ENCODE peak calls at places on chromosomes 5 and 9, in seven cellular contexts. B, O, Q, N, X, J and H are unnamed samples.

GRCh38 chr5:41820150-41820549 is 50.1 kb downstream of the OXCT1 start:
- DNase-seq in B (no peak), O (no peak), J (no peak), X (no peak), Q (no peak), N (no peak), H (no peak)

GRCh38 chr5:61303348-61303747 is 28.7 kb upstream of the ZSWIM6 start:
- DNase-seq in N (peak), O (no peak), X (no peak), Q (no peak), B (peak), J (no peak), H (no peak)

GRCh38 chr9:68843239-68843638 is 138.2 kb downstream of the PIP5K1B start:
- DNase-seq in Q (no peak), X (no peak), B (no peak), O (no peak), N (no peak), J (no peak), H (no peak)

GRCh38 chr5:4862500-4862899 is 277.6 kb upstream of the ADAMTS16 start:
- DNase-seq in B (peak), O (peak), X (peak), J (no peak), Q (no peak), N (peak), H (no peak)

GRCh38 chr5:131635755-131636479 is 888 bp upstream of the RAPGEF6 start:
- DNase-seq in Q (no peak), N (no peak), O (no peak), J (no peak), B (peak), X (peak), H (no peak)

GRCh38 chr9:131394464-131395026 is 659 bp downstream of the PRRC2B start:
- DNase-seq in J (peak), X (no peak), B (peak), O (no peak), N (peak), Q (peak), H (peak)

GRCh38 chr9:120916573-120916972 is 10.0 kb downstream of the TRAF1 start:
- DNase-seq in X (no peak), N (peak), B (no peak), O (no peak), J (no peak), Q (no peak), H (no peak)

GRCh38 chr9:15018238-15018637 is 108.0 kb upstream of the FREM1 start:
- DNase-seq in Q (no peak), O (no peak), X (no peak), B (no peak), N (no peak), J (no peak), H (no peak)

GRCh38 chr9:38689678-38690077 is 30.3 kb downstream of the FAM240B start:
- DNase-seq in Q (no peak), O (no peak), J (no peak), X (no peak), N (peak), B (no peak), H (no peak)

GRCh38 chr5:68898961-68899471 is 194.8 kb upstream of the SLC30A5 start:
- DNase-seq in B (no peak), Q (no peak), J (no peak), N (peak), X (no peak), O (peak), H (no peak)

GRCh38 chr9:23322392-23322791 is 503.6 kb downstream of the ELAVL2 start:
- DNase-seq in B (peak), N (peak), O (no peak), J (no peak), Q (no peak), X (no peak), H (no peak)

GRCh38 chr9:121599186-121599871 is 52.1 kb upstream of the DAB2IP start:
- DNase-seq in B (no peak), Q (peak), X (no peak), N (no peak), O (no peak), J (no peak), H (peak)

GRCh38 chr5:79190235-79190529 is 45.7 kb upstream of the JMY start:
- DNase-seq in Q (no peak), B (no peak), O (no peak), J (no peak), X (no peak), N (no peak), H (no peak)

GRCh38 chr5:10301842-10302610 is 5.7 kb downstream of the CMBL start:
- DNase-seq in X (no peak), B (peak), Q (peak), O (no peak), J (no peak), N (no peak), H (peak)

GRCh38 chr5:139108056-139108811 is 89.9 kb downstream of the SIL1 start:
- DNase-seq in O (peak), B (no peak), X (no peak), N (peak), J (no peak), Q (no peak), H (no peak)

GRCh38 chr5:72160959-72161358 is 53.7 kb downstream of the MAP1B start:
- DNase-seq in X (no peak), J (no peak), O (no peak), N (peak), B (no peak), Q (no peak), H (no peak)

GRCh38 chr5:31122998-31123950 is 70.2 kb upstream of the CDH6 start:
- DNase-seq in O (no peak), B (no peak), X (no peak), Q (no peak), N (no peak), J (no peak), H (no peak)